ENCODE peak calls at places on chromosomes 12 and 14, in four cellular contexts. F, Q, W and T are unnamed samples.

GRCh38 chr14:61567838-61568571 is 127.3 kb upstream of the HIF1A start:
- DNase-seq in W (no peak), F (no peak), Q (no peak), T (no peak)

GRCh38 chr12:68806488-68807237 is 1.3 kb upstream of the MDM2 start:
- DNase-seq in Q (no peak), F (no peak), W (no peak), T (no peak)

GRCh38 chr12:120199595-120200306 is 1.2 kb downstream of the RPLP0 start:
- DNase-seq in W (no peak), F (no peak), Q (no peak), T (no peak)

GRCh38 chr14:34035177-34035933 is 84.5 kb upstream of the EGLN3 start:
- DNase-seq in F (no peak), Q (peak), W (no peak), T (no peak)

GRCh38 chr12:118058881-118059644 is 1.9 kb downstream of the WSB2 start:
- DNase-seq in Q (peak), F (no peak), W (no peak), T (no peak)

GRCh38 chr12:132407525-132407924 is 78.1 kb upstream of the GALNT9 start:
- DNase-seq in Q (no peak), W (peak), F (no peak), T (no peak)

GRCh38 chr14:32208490-32208889 is 5.4 kb upstream of the RNU6-8 start:
- DNase-seq in F (no peak), Q (no peak), W (no peak), T (no peak)

GRCh38 chr12:109932878-109933503 is 32.9 kb downstream of the TCHP start:
- DNase-seq in Q (no peak), W (no peak), F (no peak), T (no peak)

GRCh38 chr12:52522346-52523011 is 2.3 kb upstream of the KRT5 start:
- DNase-seq in F (no peak), W (no peak), Q (no peak), T (no peak)

GRCh38 chr12:51955702-51956101 is 4.2 kb downstream of the ACVR1B start:
- DNase-seq in W (no peak), F (no peak), Q (no peak), T (no peak)

GRCh38 chr14:101824339-101824727 is 62.8 kb downstream of the PPP2R5C start:
- DNase-seq in Q (no peak), F (no peak), W (no peak), T (no peak)

GRCh38 chr12:126998747-126999285 is 1268.2 kb upstream of the TMEM132C start:
- DNase-seq in F (no peak), Q (no peak), W (peak), T (no peak)

GRCh38 chr12:121579190-121579791 is 1.5 kb downstream of the KDM2B start:
- DNase-seq in W (peak), F (no peak), Q (no peak), T (no peak)

GRCh38 chr12:88556213-88556612 is 24.1 kb downstream of the KITLG start:
- DNase-seq in W (no peak), Q (no peak), F (no peak), T (no peak)

GRCh38 chr14:37047226-37047625 is 125.2 kb downstream of the SLC25A21 start:
- DNase-seq in F (no peak), Q (no peak), W (no peak), T (no peak)

GRCh38 chr14:34064349-34064748 is 113.5 kb upstream of the EGLN3 start:
- DNase-seq in F (no peak), Q (no peak), W (no peak), T (no peak)

GRCh38 chr14:101226603-101227425 is 323.3 kb upstream of the RTL1 start:
- DNase-seq in W (no peak), Q (peak), F (no peak), T (no peak)

GRCh38 chr12:122250536-122250935 is 15.8 kb downstream of the VPS33A start:
- DNase-seq in W (no peak), F (no peak), Q (no peak), T (no peak)

GRCh38 chr14:97703006-97703760 is 906.0 kb downstream of the VRK1 start:
- DNase-seq in Q (no peak), W (no peak), F (no peak), T (peak)

GRCh38 chr12:63093084-63093483 is 57.9 kb downstream of the AVPR1A start:
- DNase-seq in F (no peak), W (no peak), Q (no peak), T (no peak)
- TF ChIP-seq HDAC6 in F (no peak), W (no peak), Q (no peak), T (no peak)

GRCh38 chr12:128385736-128386135 is 118.8 kb downstream of the TMEM132C start:
- DNase-seq in Q (no peak), F (no peak), W (no peak), T (no peak)

GRCh38 chr12:128381961-128382360 is 115.0 kb downstream of the TMEM132C start:
- DNase-seq in W (no peak), F (no peak), Q (no peak), T (no peak)

GRCh38 chr12:128382946-128383739 is 116.2 kb downstream of the TMEM132C start:
- DNase-seq in Q (no peak), F (no peak), W (no peak), T (no peak)

GRCh38 chr12:128388461-128388921 is 121.5 kb downstream of the TMEM132C start:
- DNase-seq in Q (no peak), W (no peak), F (no peak), T (no peak)

DNA sequence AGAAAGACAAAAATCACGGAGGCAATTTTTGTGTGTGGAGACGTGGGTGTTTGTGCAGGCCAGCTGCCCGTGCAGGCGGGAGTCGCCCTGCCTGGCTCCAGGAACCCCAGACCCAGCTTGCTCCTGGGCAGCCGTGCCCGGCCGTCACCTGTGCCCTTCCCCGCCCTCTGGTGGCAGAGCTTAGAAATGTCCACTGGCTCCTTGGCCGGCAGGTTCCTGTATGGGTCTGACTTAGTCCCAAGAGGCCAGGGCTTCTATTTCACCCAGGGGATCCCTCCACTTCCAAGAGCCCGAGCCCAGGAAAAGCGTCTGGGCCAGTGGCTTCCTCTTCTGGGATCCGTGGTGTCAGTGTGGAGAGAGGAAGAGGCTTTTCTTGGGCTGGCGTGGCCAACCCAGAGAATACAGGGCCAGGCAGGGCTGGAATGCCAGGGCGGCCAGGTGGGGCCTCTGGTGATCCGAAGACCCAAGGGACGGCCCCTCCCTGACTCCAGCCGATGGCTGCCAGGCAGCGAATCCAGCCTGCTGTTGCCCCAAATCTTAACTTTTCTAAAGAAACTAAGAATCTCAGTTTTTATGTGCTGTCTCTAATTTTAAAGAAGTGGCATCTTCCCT is 120.9 kb downstream of the TMEM132C start:
- DNase-seq in Q (peak), W (peak), F (peak), T (no peak)
- TF ChIP-seq HDAC6 in Q (no peak), W (no peak), F (no peak), T (no peak)

GRCh38 chr12:12442548-12443071 is 85.7 kb downstream of the BORCS5 start:
- DNase-seq in Q (no peak), W (peak), F (no peak), T (no peak)
- TF ChIP-seq HDAC6 in Q (no peak), W (no peak), F (no peak), T (no peak)

DNA sequence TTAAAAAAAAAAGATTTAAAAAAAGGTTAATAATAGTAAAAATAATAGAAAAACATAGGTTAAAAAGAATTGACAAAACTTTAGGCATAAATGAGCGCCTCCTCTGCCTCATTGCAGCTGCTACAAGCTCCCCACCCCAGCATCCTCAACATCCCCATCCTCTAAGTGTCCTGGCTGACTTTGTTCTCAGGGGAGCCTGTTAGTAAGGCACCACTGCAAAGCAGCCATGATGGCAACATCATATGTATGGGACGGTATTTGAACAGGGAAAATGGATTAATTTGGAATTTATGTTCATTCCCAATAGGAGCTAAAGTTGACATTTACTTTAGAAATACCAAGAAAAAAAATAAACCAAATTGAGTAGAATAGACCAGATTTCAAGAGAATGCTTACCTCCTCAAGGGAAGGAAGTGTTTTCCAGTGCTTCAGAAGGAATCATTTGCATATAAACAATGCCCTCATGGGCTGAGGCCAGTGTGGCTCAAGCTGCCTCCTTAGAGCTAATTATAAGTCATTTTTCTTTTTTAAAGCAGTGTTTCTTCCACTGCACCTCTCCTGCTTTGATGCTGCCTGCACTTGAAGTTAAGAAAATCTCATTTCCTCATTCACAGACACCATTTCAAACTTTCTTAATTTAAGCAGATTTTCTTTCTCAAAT is 59.6 kb downstream of the DACT1 start:
- DNase-seq in W (no peak), F (peak), Q (no peak), T (no peak)
- TF ChIP-seq HDAC6 in W (no peak), F (no peak), Q (no peak), T (no peak)

GRCh38 chr12:45191239-45191638 is 24.7 kb upstream of the ANO6 start:
- DNase-seq in Q (peak), W (no peak), F (no peak), T (no peak)
- TF ChIP-seq HDAC6 in Q (no peak), W (no peak), F (no peak), T (no peak)

DNA sequence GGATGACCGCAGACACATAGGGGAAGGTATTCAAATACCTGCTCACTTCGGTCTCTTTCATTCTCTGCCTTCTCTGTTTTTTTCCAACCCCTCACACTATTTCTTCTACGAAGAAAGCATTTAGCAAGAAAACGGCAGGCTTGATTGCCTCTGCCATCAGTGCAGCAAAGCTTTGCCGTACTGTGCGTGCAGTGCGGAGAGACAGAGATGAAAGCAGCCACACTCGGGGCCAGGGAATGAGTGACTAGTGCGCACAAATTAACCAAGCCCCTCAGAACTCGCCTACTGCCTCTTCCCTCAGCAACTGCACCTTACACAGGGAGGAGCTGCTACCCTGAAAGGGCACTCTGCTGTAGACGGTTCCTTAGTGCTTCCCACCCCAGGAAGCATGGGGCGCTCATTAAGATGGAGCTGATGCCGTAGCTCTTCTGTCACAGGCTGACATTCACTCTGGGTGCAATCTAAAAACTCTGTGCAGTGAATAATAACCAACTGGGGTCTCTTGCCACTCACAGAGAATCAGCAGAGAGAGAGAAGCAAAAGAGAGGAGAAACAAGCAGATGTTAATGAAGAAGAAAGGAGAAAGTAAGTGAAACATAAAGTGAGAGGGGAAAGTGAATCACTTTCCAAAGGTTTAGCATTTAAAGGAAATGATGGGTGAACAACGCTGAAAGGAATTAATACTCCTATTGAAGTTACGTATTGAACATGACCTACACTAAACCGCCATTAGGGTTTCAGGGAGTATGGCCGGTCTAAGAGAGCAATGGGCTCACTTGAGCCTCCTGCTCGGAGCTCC is 69.4 kb downstream of the GRIN2B start:
- DNase-seq in F (no peak), W (no peak), Q (no peak), T (no peak)
- TF ChIP-seq HDAC6 in F (no peak), W (no peak), Q (no peak), T (no peak)